ENCODE peak calls at places on chromosomes 2 and 18, in eight cellular contexts. P is A549, Y is transverse colon, Q is fibroblast of lung, S is prostate gland, K is uterus, N is vagina, M is ascending aorta. Z is an unnamed sample.

GRCh38 chr2:173578404-173579092 is 223.9 kb downstream of the CDCA7 start:
- DNase-seq in Y (no peak), S (no peak), M (no peak), Q (no peak), N (no peak), P (no peak), K (no peak), Z (no peak)

GRCh38 chr2:108858894-108859293 is 72.3 kb downstream of the CCDC138 start:
- DNase-seq in M (no peak), Y (no peak), P (no peak), K (no peak), S (no peak), N (no peak), Q (no peak), Z (no peak)

GRCh38 chr18:76130845-76131244 is 364.2 kb downstream of the ZNF516 start:
- DNase-seq in Y (no peak), P (no peak), Q (no peak), K (no peak), S (no peak), N (no peak), M (no peak), Z (no peak)

GRCh38 chr2:233074106-233074505 is 14.0 kb downstream of the INPP5D start:
- DNase-seq in Y (no peak), P (no peak), Q (no peak), N (no peak), K (no peak), S (no peak), M (peak; percentile 58), Z (peak; percentile 39)

GRCh38 chr2:30653847-30654246 is 153.4 kb downstream of the CAPN13 start:
- DNase-seq in K (no peak), Y (no peak), S (no peak), Q (no peak), P (no peak), N (no peak), M (no peak), Z (no peak)

GRCh38 chr18:48227206-48227605 is 182.0 kb downstream of the ZBTB7C start:
- DNase-seq in S (no peak), K (no peak), Y (no peak), N (no peak), M (no peak), P (no peak), Q (no peak), Z (no peak)

GRCh38 chr2:74391209-74391579 is 11.1 kb upstream of the DCTN1 start:
- DNase-seq in Q (peak; percentile 24), M (no peak), K (no peak), Y (no peak), N (no peak), P (no peak), S (no peak), Z (no peak)

GRCh38 chr18:23580677-23581367 is 5.5 kb downstream of the NPC1 start:
- DNase-seq in S (no peak), M (no peak), K (no peak), Y (peak; percentile 51), Q (peak; percentile 80), P (no peak), N (no peak), Z (no peak)

GRCh38 chr2:216108310-216108966 is 710 bp upstream of the XRCC5 start:
- DNase-seq in M (no peak), P (no peak), S (no peak), K (no peak), Q (no peak), N (no peak), Y (no peak), Z (no peak)

GRCh38 chr2:120443946-120444345 is 98.0 kb downstream of the INHBB start:
- DNase-seq in S (no peak), K (no peak), M (no peak), N (no peak), P (no peak), Y (no peak), Q (no peak), Z (no peak)

GRCh38 chr2:8151888-8152287 is 530.0 kb upstream of the ID2 start:
- DNase-seq in Q (no peak), Y (no peak), P (no peak), M (no peak), N (no peak), K (no peak), S (no peak), Z (no peak)

GRCh38 chr2:53445376-53446072 is 322.1 kb upstream of the CHAC2 start:
- DNase-seq in K (no peak), Q (peak; percentile 27), Y (no peak), S (no peak), P (no peak), M (no peak), N (no peak), Z (no peak)

GRCh38 chr2:36683002-36683401 is 13.5 kb upstream of the VIT start:
- DNase-seq in Q (no peak), P (no peak), M (no peak), K (no peak), Y (no peak), S (no peak), N (no peak), Z (no peak)

GRCh38 chr2:235320341-235320740 is 173.5 kb upstream of the AGAP1 start:
- DNase-seq in Y (no peak), K (no peak), P (no peak), N (no peak), Q (no peak), M (no peak), S (no peak), Z (no peak)

GRCh38 chr18:78713726-78714125 is 265.9 kb upstream of the SALL3 start:
- DNase-seq in N (no peak), P (no peak), M (no peak), K (no peak), S (no peak), Q (no peak), Y (no peak), Z (no peak)

GRCh38 chr18:78713064-78713463 is 266.6 kb upstream of the SALL3 start:
- DNase-seq in P (no peak), S (no peak), M (no peak), K (no peak), Q (no peak), Y (no peak), N (no peak), Z (no peak)

GRCh38 chr18:78709271-78709809 is 270.3 kb upstream of the SALL3 start:
- DNase-seq in P (no peak), Q (no peak), N (no peak), S (no peak), K (no peak), Y (no peak), M (peak; percentile 31), Z (no peak)

GRCh38 chr18:78711316-78711715 is 268.3 kb upstream of the SALL3 start:
- DNase-seq in P (no peak), M (no peak), Y (no peak), N (no peak), K (no peak), Q (no peak), S (no peak), Z (no peak)

GRCh38 chr18:78711971-78712370 is 267.6 kb upstream of the SALL3 start:
- DNase-seq in Y (no peak), M (no peak), N (no peak), P (no peak), S (no peak), K (no peak), Q (no peak), Z (no peak)
- H3K4me1 ChIP-seq in Y (no peaks in the 10 kb centered on the region), M (no peaks in the 10 kb centered on the region), N (no peaks in the 10 kb centered on the region), P (no peaks in the 10 kb centered on the region), S (no peaks in the 10 kb centered on the region), K (no peaks in the 10 kb centered on the region), Q (no peaks in the 10 kb centered on the region), Z (no peaks in the 10 kb centered on the region)

DNA sequence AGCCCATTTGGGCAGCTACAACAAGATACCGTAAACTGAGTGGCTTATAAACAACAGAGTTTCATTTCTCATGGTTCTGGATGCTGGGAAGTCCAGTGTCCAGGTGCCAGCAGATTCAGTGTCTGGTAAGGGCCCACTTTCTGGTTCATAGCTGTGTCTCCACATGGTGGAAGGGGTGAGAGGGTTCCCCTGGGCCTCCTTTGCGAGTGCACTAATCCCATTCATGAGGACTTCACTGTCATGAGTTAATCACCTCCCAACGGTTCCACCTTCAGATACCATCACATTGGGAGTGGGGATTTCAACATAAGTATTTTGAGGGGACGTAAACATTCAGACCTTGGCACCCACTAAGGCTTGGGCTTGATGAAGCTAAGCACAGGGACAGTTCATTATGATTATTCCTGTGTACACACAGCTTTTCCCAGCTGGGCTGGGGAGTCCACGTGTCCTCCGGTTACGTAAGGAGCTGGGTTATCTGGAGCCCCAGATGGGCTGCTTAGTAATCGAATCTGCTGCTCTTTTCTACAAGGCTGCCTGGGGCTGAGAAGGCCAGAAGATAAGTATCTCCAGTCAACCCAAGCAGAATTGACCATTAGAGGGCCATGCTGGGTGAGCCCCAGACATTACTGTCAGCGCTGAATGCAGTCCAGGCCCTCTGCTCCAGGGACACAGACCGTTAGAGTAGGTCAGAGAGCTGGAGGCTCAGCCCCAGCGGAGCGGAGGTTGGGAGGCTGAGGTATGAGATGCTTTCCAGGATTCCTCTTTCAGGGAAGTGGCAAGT is 42.7 kb downstream of the EPAS1 start:
- DNase-seq in P (no peak), K (peak; percentile 62), Q (peak; percentile 52), S (no peak), M (no peak), Y (no peak), N (no peak), Z (no peak)
- H3K4me1 ChIP-seq in P (peaks cover 86% of the 10 kb centered on the region), K (peaks cover 5% of the 10 kb centered on the region), Q (peaks cover 36% of the 10 kb centered on the region), S (peaks cover 14% of the 10 kb centered on the region), M (peaks cover 15% of the 10 kb centered on the region), Y (peaks cover 17% of the 10 kb centered on the region), N (peaks cover 71% of the 10 kb centered on the region), Z (no peaks in the 10 kb centered on the region)

DNA sequence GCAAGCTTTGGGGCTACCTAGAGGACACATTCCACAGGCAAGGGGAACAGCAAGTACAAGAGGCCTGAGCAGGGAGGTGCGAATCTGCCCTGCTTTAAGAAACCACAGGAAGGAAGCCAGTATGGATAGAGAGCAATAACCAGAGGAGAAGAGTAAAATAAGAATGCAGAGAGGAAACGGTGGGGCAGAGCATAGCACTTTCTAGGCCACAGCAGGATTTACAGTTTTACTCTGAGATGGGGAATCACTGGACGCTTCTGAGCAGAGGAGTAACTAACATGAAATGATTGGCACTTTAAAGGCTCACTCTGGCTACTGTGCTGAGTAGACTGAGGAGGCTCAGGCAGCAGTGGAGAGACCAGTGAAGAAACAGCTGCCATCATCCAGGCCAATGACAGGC is 23.8 kb downstream of the AAK1 start:
- DNase-seq in N (no peak), S (no peak), Y (no peak), P (no peak), M (no peak), Q (no peak), K (no peak), Z (no peak)
- H3K4me1 ChIP-seq in N (peaks cover 55% of the 10 kb centered on the region), S (no peaks in the 10 kb centered on the region), Y (peaks cover 19% of the 10 kb centered on the region), P (peaks cover 24% of the 10 kb centered on the region), M (peaks cover 8% of the 10 kb centered on the region), Q (no peaks in the 10 kb centered on the region), K (peaks cover 22% of the 10 kb centered on the region), Z (peaks cover 23% of the 10 kb centered on the region)

DNA sequence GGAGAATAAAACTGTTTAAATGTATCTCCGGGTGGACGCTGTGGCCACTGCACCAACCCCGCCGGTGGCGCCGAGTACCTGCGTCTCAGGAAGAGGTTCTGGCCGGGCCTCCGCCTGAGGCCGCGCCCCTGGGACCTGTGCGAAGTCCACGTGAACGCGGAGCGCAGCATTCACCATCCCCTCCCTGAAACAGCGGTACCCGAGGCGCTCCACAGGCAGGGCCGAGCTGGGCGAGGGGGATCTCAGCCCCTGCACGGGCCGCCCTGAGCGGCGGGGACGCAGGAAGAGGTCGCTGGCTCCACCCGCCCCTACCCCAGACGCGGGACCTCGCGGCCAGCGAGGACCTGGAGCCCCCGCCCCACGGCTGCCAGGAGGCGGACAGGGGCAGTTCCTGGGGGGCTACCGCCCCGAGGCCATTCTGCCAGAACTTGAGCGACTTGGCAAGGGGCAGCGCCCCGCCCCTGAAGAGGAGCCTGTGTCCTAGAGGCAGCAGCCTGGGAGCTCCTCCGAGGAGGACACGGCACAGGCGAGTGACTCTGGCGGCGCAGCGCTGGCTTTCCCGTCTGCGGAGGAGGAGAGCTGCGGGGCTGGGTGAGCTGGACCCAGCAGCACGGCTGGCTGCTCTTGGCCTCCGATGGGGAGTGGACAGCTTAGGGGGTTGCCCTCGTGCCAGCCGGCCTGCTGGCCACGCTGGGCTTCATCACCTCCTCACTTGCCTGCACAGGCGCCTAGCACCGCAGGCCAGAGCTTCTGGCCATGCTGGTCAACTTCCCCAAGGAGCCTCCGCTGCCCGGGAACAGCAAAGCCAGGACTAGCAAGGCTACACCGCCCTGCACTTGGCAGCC is 9.7 kb upstream of the TEKT4 start:
- DNase-seq in Y (no peak), M (peak; percentile 44), Q (no peak), S (no peak), N (no peak), P (no peak), K (peak; percentile 5), Z (no peak)
- H3K4me1 ChIP-seq in Y (no peaks in the 10 kb centered on the region), M (no peaks in the 10 kb centered on the region), Q (no peaks in the 10 kb centered on the region), S (no peaks in the 10 kb centered on the region), N (peaks cover 16% of the 10 kb centered on the region), P (peaks cover 6% of the 10 kb centered on the region), K (no peaks in the 10 kb centered on the region), Z (no peaks in the 10 kb centered on the region)